ENCODE peak calls at places on chromosomes 16 and 17, in four cellular contexts. U is IMR-90, J is mesendoderm, A is H9. N is an unnamed sample.

GRCh38 chr17:81508639-81509047 is 4.0 kb downstream of the ACTG1 start:
- DNase-seq in U (peak), J (peak), A (peak), N (no peak)

GRCh38 chr17:14334919-14335318 is 34.0 kb downstream of the HS3ST3B1 start:
- DNase-seq in A (no peak), U (no peak), J (no peak), N (no peak)

GRCh38 chr17:40524243-40524965 is 23.0 kb upstream of the TNS4 start:
- DNase-seq in U (no peak), J (no peak), A (no peak), N (no peak)

GRCh38 chr17:7849185-7850117 is 5.4 kb upstream of the TMEM88 start:
- DNase-seq in U (no peak), J (no peak), A (no peak), N (no peak)

GRCh38 chr17:35121315-35121714 is at the start of gene FNDC8:
- DNase-seq in U (no peak), J (no peak), A (no peak), N (no peak)

GRCh38 chr17:43734376-43734775 is 24.2 kb downstream of the SOST start:
- DNase-seq in A (no peak), U (peak), J (no peak), N (no peak)

GRCh38 chr17:52636443-52636842 is 477.9 kb upstream of the CA10 start:
- DNase-seq in U (no peak), J (no peak), A (no peak), N (no peak)

GRCh38 chr17:33200116-33200515 is 93.0 kb downstream of the ASIC2 start:
- DNase-seq in A (no peak), U (peak), J (no peak), N (no peak)

GRCh38 chr17:3982541-3983017 is 18.3 kb upstream of the ATP2A3 start:
- DNase-seq in U (no peak), A (peak), J (no peak), N (no peak)

GRCh38 chr16:23406546-23407240 is 46.3 kb downstream of the COG7 start:
- DNase-seq in J (no peak), A (no peak), U (no peak), N (no peak)

GRCh38 chr16:89072216-89073130 is 21.2 kb upstream of the ACSF3 start:
- DNase-seq in J (no peak), A (no peak), U (no peak), N (no peak)

GRCh38 chr17:27579897-27580321 is 51.1 kb upstream of the LGALS9 start:
- DNase-seq in A (no peak), J (no peak), U (no peak), N (no peak)
- H4K5ac ChIP-seq in A (no peak), J (no peak), U (peak), N (no peak)

GRCh38 chr16:83205896-83206295 is 579.1 kb downstream of the CDH13 start:
- DNase-seq in J (no peak), A (no peak), U (no peak), N (no peak)
- H4K5ac ChIP-seq in J (no peak), A (no peak), U (no peak), N (no peak)

DNA sequence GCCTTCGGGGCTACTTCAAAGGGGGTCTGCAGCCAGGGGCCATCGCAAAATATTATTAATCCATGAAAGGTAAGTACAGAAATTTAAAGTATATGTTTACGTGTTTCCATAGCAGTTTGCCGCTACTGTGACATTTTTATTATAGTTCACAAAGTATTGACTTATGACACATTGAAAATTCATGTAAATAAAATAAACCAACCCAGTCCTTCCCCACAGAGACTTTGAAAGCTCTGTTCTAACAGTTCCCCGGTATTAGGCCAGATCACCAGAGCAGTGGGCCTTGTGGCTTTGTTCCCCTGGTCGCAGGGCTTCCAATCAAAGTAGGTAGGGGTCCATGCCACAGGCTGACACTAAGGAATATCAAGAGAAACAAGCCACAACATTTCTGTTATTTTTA is 13.9 kb downstream of the KIAA0753 start:
- DNase-seq in J (no peak), U (no peak), A (no peak), N (no peak)
- H4K5ac ChIP-seq in J (no peak), U (peak), A (no peak), N (no peak)

GRCh38 chr17:79006794-79007503 is 2.6 kb downstream of the CANT1 start:
- DNase-seq in J (no peak), U (no peak), A (no peak), N (no peak)

GRCh38 chr17:79010304-79010646 is 711 bp upstream of the CANT1 start:
- DNase-seq in J (no peak), U (no peak), A (no peak), N (no peak)

GRCh38 chr17:79007504-79008381 is 1.8 kb downstream of the CANT1 start:
- DNase-seq in A (no peak), U (no peak), J (no peak), N (no peak)

GRCh38 chr17:79009397-79010303 is at the start of gene CANT1:
- DNase-seq in U (peak), J (peak), A (peak), N (peak)

DNA sequence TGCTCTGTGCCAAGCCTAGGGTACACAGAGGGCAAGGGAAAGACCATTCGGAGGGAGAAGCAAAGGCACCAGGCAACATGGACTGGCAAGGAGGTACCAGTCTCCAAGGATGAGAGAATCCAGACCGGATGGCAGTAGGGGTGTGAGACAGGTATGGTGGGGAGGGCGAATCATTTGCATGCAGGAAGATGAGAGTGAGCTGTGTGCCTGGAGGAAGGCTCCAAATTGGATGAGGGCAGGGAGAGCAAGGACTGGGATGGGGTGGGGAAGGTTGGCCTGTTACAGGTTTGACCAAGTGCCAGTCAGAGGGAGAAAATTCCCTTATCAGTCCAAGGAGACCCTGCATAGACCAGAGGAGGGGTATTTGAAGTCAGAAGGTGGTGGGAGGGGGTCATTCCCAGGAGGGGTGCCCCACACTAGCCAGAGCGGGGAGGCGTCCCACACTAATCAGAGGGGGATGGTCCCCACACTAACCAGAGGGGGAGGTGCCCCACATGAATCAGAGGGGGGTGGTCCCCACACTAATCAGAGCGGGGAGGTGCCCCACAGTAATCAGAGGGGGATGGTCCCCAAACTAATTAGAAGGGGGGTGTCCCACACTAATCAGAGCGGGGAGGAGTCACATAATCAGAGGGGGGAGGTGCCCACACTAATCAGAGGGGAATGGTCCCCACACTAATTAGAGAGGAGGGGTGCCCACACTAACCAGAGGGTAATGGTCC is 737 bp downstream of the CANT1 start:
- DNase-seq in U (no peak), A (no peak), J (no peak), N (no peak)
- H4K5ac ChIP-seq in U (peak), A (no peak), J (no peak), N (no peak)

GRCh38 chr16:87954361-87954760 is 3.1 kb downstream of the BANP start:
- DNase-seq in J (no peak), U (no peak), A (no peak), N (no peak)
- H4K5ac ChIP-seq in J (no peak), U (no peak), A (no peak), N (no peak)

GRCh38 chr17:55693244-55694216 is 29.1 kb downstream of the TMEM100 start:
- DNase-seq in A (no peak), J (no peak), U (peak), N (no peak)
- H4K5ac ChIP-seq in A (no peak), J (no peak), U (no peak), N (no peak)